ENCODE peak calls at places on chromosomes 4 and X, in nine cellular contexts. One of them, this sample, is unnamed.

GRCh38 chrX:19735244-19735643 is 152.2 kb downstream of the SH3KBP1 start:
- DNase-seq in occipital lobe: no peak
- DNase-seq in heart right ventricle: no peak
- DNase-seq in NCI-H226: no peak
- DNase-seq in stimulated activated CD4-positive, alpha-beta T cell treated with anti-CD3 and anti-CD28 coated beads, Interleukin-15, amount 100 ng/mL, for 24 hours: no peak
- DNase-seq in frontal cortex: no peak
- DNase-seq in stimulated activated CD8-positive, alpha-beta memory T cell treated with anti-CD3 and anti-CD28 coated beads, Interleukin-15, amount 100 ng/mL, for 24 hours: no peak
- DNase-seq in progenitor cell of endocrine pancreas: no peak
- DNase-seq in activated CD4-positive, alpha-beta T cell treated with anti-CD3 and anti-CD28 coated beads, Interleukin-2, amount 10 ng/mL, durations not matched to agents 7 days and 5 days: no peak
- DNase-seq in this sample: no peak

GRCh38 chr4:95465010-95465409 is 83.8 kb downstream of the UNC5C start:
- DNase-seq in occipital lobe: no peak
- DNase-seq in heart right ventricle: no peak
- DNase-seq in NCI-H226: no peak
- DNase-seq in stimulated activated CD4-positive, alpha-beta T cell treated with anti-CD3 and anti-CD28 coated beads, Interleukin-15, amount 100 ng/mL, for 24 hours: no peak
- DNase-seq in frontal cortex: no peak
- DNase-seq in stimulated activated CD8-positive, alpha-beta memory T cell treated with anti-CD3 and anti-CD28 coated beads, Interleukin-15, amount 100 ng/mL, for 24 hours: no peak
- DNase-seq in progenitor cell of endocrine pancreas: no peak
- DNase-seq in activated CD4-positive, alpha-beta T cell treated with anti-CD3 and anti-CD28 coated beads, Interleukin-2, amount 10 ng/mL, durations not matched to agents 7 days and 5 days: no peak
- DNase-seq in this sample: no peak

GRCh38 chr4:101953949-101954348 is 163.4 kb downstream of the BANK1 start:
- DNase-seq in occipital lobe: no peak
- DNase-seq in heart right ventricle: no peak
- DNase-seq in NCI-H226: peak
- DNase-seq in stimulated activated CD4-positive, alpha-beta T cell treated with anti-CD3 and anti-CD28 coated beads, Interleukin-15, amount 100 ng/mL, for 24 hours: no peak
- DNase-seq in frontal cortex: no peak
- DNase-seq in stimulated activated CD8-positive, alpha-beta memory T cell treated with anti-CD3 and anti-CD28 coated beads, Interleukin-15, amount 100 ng/mL, for 24 hours: no peak
- DNase-seq in progenitor cell of endocrine pancreas: no peak
- DNase-seq in activated CD4-positive, alpha-beta T cell treated with anti-CD3 and anti-CD28 coated beads, Interleukin-2, amount 10 ng/mL, durations not matched to agents 7 days and 5 days: no peak
- DNase-seq in this sample: no peak

GRCh38 chrX:136214551-136214950 is 36.6 kb downstream of the MAP7D3 start:
- DNase-seq in occipital lobe: no peak
- DNase-seq in heart right ventricle: no peak
- DNase-seq in NCI-H226: peak
- DNase-seq in stimulated activated CD4-positive, alpha-beta T cell treated with anti-CD3 and anti-CD28 coated beads, Interleukin-15, amount 100 ng/mL, for 24 hours: no peak
- DNase-seq in frontal cortex: no peak
- DNase-seq in stimulated activated CD8-positive, alpha-beta memory T cell treated with anti-CD3 and anti-CD28 coated beads, Interleukin-15, amount 100 ng/mL, for 24 hours: no peak
- DNase-seq in progenitor cell of endocrine pancreas: no peak
- DNase-seq in activated CD4-positive, alpha-beta T cell treated with anti-CD3 and anti-CD28 coated beads, Interleukin-2, amount 10 ng/mL, durations not matched to agents 7 days and 5 days: no peak
- DNase-seq in this sample: no peak

GRCh38 chr4:112523008-112523440 is 7.0 kb upstream of the NEUROG2 start:
- DNase-seq in occipital lobe: no peak
- DNase-seq in heart right ventricle: no peak
- DNase-seq in NCI-H226: no peak
- DNase-seq in stimulated activated CD4-positive, alpha-beta T cell treated with anti-CD3 and anti-CD28 coated beads, Interleukin-15, amount 100 ng/mL, for 24 hours: peak
- DNase-seq in frontal cortex: peak
- DNase-seq in stimulated activated CD8-positive, alpha-beta memory T cell treated with anti-CD3 and anti-CD28 coated beads, Interleukin-15, amount 100 ng/mL, for 24 hours: no peak
- DNase-seq in progenitor cell of endocrine pancreas: no peak
- DNase-seq in activated CD4-positive, alpha-beta T cell treated with anti-CD3 and anti-CD28 coated beads, Interleukin-2, amount 10 ng/mL, durations not matched to agents 7 days and 5 days: peak
- DNase-seq in this sample: no peak

GRCh38 chrX:41482153-41482850 is 35.2 kb downstream of the NYX start:
- DNase-seq in occipital lobe: no peak
- DNase-seq in heart right ventricle: no peak
- DNase-seq in NCI-H226: no peak
- DNase-seq in stimulated activated CD4-positive, alpha-beta T cell treated with anti-CD3 and anti-CD28 coated beads, Interleukin-15, amount 100 ng/mL, for 24 hours: no peak
- DNase-seq in frontal cortex: no peak
- DNase-seq in stimulated activated CD8-positive, alpha-beta memory T cell treated with anti-CD3 and anti-CD28 coated beads, Interleukin-15, amount 100 ng/mL, for 24 hours: no peak
- DNase-seq in progenitor cell of endocrine pancreas: no peak
- DNase-seq in activated CD4-positive, alpha-beta T cell treated with anti-CD3 and anti-CD28 coated beads, Interleukin-2, amount 10 ng/mL, durations not matched to agents 7 days and 5 days: no peak
- DNase-seq in this sample: no peak

GRCh38 chr4:158826882-158827281 is 58.1 kb downstream of the FNIP2 start:
- DNase-seq in occipital lobe: no peak
- DNase-seq in heart right ventricle: no peak
- DNase-seq in NCI-H226: no peak
- DNase-seq in stimulated activated CD4-positive, alpha-beta T cell treated with anti-CD3 and anti-CD28 coated beads, Interleukin-15, amount 100 ng/mL, for 24 hours: no peak
- DNase-seq in frontal cortex: no peak
- DNase-seq in stimulated activated CD8-positive, alpha-beta memory T cell treated with anti-CD3 and anti-CD28 coated beads, Interleukin-15, amount 100 ng/mL, for 24 hours: no peak
- DNase-seq in progenitor cell of endocrine pancreas: no peak
- DNase-seq in activated CD4-positive, alpha-beta T cell treated with anti-CD3 and anti-CD28 coated beads, Interleukin-2, amount 10 ng/mL, durations not matched to agents 7 days and 5 days: no peak
- DNase-seq in this sample: no peak

GRCh38 chr4:180134116-180134866 is 2108.9 kb upstream of the TENM3 start:
- DNase-seq in occipital lobe: peak
- DNase-seq in heart right ventricle: no peak
- DNase-seq in NCI-H226: no peak
- DNase-seq in stimulated activated CD4-positive, alpha-beta T cell treated with anti-CD3 and anti-CD28 coated beads, Interleukin-15, amount 100 ng/mL, for 24 hours: no peak
- DNase-seq in frontal cortex: no peak
- DNase-seq in stimulated activated CD8-positive, alpha-beta memory T cell treated with anti-CD3 and anti-CD28 coated beads, Interleukin-15, amount 100 ng/mL, for 24 hours: no peak
- DNase-seq in progenitor cell of endocrine pancreas: no peak
- DNase-seq in activated CD4-positive, alpha-beta T cell treated with anti-CD3 and anti-CD28 coated beads, Interleukin-2, amount 10 ng/mL, durations not matched to agents 7 days and 5 days: no peak
- DNase-seq in this sample: no peak

GRCh38 chr4:2248044-2248780 is 6.3 kb upstream of the HAUS3 start:
- DNase-seq in occipital lobe: no peak
- DNase-seq in heart right ventricle: no peak
- DNase-seq in NCI-H226: no peak
- DNase-seq in stimulated activated CD4-positive, alpha-beta T cell treated with anti-CD3 and anti-CD28 coated beads, Interleukin-15, amount 100 ng/mL, for 24 hours: peak
- DNase-seq in frontal cortex: peak
- DNase-seq in stimulated activated CD8-positive, alpha-beta memory T cell treated with anti-CD3 and anti-CD28 coated beads, Interleukin-15, amount 100 ng/mL, for 24 hours: no peak
- DNase-seq in progenitor cell of endocrine pancreas: no peak
- DNase-seq in activated CD4-positive, alpha-beta T cell treated with anti-CD3 and anti-CD28 coated beads, Interleukin-2, amount 10 ng/mL, durations not matched to agents 7 days and 5 days: no peak
- DNase-seq in this sample: no peak

GRCh38 chr4:2932951-2933565 is 30.1 kb downstream of the NOP14 start:
- DNase-seq in occipital lobe: no peak
- DNase-seq in heart right ventricle: peak
- DNase-seq in NCI-H226: no peak
- DNase-seq in stimulated activated CD4-positive, alpha-beta T cell treated with anti-CD3 and anti-CD28 coated beads, Interleukin-15, amount 100 ng/mL, for 24 hours: peak
- DNase-seq in frontal cortex: no peak
- DNase-seq in stimulated activated CD8-positive, alpha-beta memory T cell treated with anti-CD3 and anti-CD28 coated beads, Interleukin-15, amount 100 ng/mL, for 24 hours: no peak
- DNase-seq in progenitor cell of endocrine pancreas: no peak
- DNase-seq in activated CD4-positive, alpha-beta T cell treated with anti-CD3 and anti-CD28 coated beads, Interleukin-2, amount 10 ng/mL, durations not matched to agents 7 days and 5 days: no peak
- DNase-seq in this sample: peak

GRCh38 chr4:124432500-124432899 is 280.0 kb downstream of the ANKRD50 start:
- DNase-seq in occipital lobe: no peak
- DNase-seq in heart right ventricle: no peak
- DNase-seq in NCI-H226: peak
- DNase-seq in stimulated activated CD4-positive, alpha-beta T cell treated with anti-CD3 and anti-CD28 coated beads, Interleukin-15, amount 100 ng/mL, for 24 hours: no peak
- DNase-seq in frontal cortex: no peak
- DNase-seq in stimulated activated CD8-positive, alpha-beta memory T cell treated with anti-CD3 and anti-CD28 coated beads, Interleukin-15, amount 100 ng/mL, for 24 hours: no peak
- DNase-seq in progenitor cell of endocrine pancreas: no peak
- DNase-seq in activated CD4-positive, alpha-beta T cell treated with anti-CD3 and anti-CD28 coated beads, Interleukin-2, amount 10 ng/mL, durations not matched to agents 7 days and 5 days: no peak
- DNase-seq in this sample: no peak